ENCODE peak calls at places on chromosomes 6 and 20, in five cellular contexts. G is hepatocyte, N is IMR-90, W is uterus, D is heart left ventricle. I is an unnamed sample.

GRCh38 chr20:20439602-20440001 is 71.7 kb downstream of the INSM1 start:
- DNase-seq in G (no peak), N (no peak), W (no peak), D (no peak), I (no peak)

GRCh38 chr20:54067606-54068174 is 2.7 kb downstream of the BCAS1 start:
- DNase-seq in G (peak), N (no peak), W (no peak), D (no peak), I (peak)

GRCh38 chr6:26351544-26351953 is 13.4 kb upstream of the BTN3A2 start:
- DNase-seq in G (peak), N (peak), W (no peak), D (no peak), I (no peak)

GRCh38 chr20:48722002-48722731 is 105.6 kb downstream of the PREX1 start:
- DNase-seq in G (no peak), N (peak), W (no peak), D (no peak), I (peak)

GRCh38 chr6:131033631-131034030 is 29.4 kb downstream of the EPB41L2 start:
- DNase-seq in G (no peak), N (no peak), W (no peak), D (no peak), I (no peak)

GRCh38 chr20:33668087-33668790 is 1.5 kb downstream of the ACTL10 start:
- DNase-seq in G (peak), N (no peak), W (peak), D (no peak), I (no peak)

GRCh38 chr20:38049800-38050199 is 16.3 kb downstream of the RPRD1B start:
- DNase-seq in G (no peak), N (peak), W (no peak), D (no peak), I (no peak)

GRCh38 chr20:38305541-38305940 is 1.6 kb downstream of the BPI start:
- DNase-seq in G (no peak), N (no peak), W (no peak), D (no peak), I (no peak)

GRCh38 chr20:62727584-62728027 is 19.0 kb downstream of the NTSR1 start:
- DNase-seq in G (no peak), N (no peak), W (no peak), D (peak), I (no peak)

GRCh38 chr6:152634773-152635172 is 2.4 kb downstream of the SYNE1 start:
- DNase-seq in G (no peak), N (no peak), W (no peak), D (no peak), I (no peak)

GRCh38 chr6:112372213-112372806 is 25.2 kb downstream of the RFPL4B start:
- DNase-seq in G (no peak), N (peak), W (no peak), D (no peak), I (no peak)

GRCh38 chr20:50192364-50193168 is 1.9 kb downstream of the CEBPB start:
- DNase-seq in G (peak), N (peak), W (peak), D (peak), I (peak)

GRCh38 chr6:73649783-73650182 is 4.0 kb downstream of the SLC17A5 start:
- DNase-seq in G (no peak), N (no peak), W (no peak), D (no peak), I (peak)

GRCh38 chr6:73653571-73654424 is at the start of gene SLC17A5:
- DNase-seq in G (peak), N (peak), W (peak), D (peak), I (peak)

GRCh38 chr6:73656501-73657145 is 2.8 kb upstream of the SLC17A5 start:
- DNase-seq in G (no peak), N (no peak), W (no peak), D (no peak), I (no peak)

GRCh38 chr6:73655341-73655917 is 1.6 kb upstream of the SLC17A5 start:
- DNase-seq in G (no peak), N (no peak), W (no peak), D (no peak), I (no peak)

DNA sequence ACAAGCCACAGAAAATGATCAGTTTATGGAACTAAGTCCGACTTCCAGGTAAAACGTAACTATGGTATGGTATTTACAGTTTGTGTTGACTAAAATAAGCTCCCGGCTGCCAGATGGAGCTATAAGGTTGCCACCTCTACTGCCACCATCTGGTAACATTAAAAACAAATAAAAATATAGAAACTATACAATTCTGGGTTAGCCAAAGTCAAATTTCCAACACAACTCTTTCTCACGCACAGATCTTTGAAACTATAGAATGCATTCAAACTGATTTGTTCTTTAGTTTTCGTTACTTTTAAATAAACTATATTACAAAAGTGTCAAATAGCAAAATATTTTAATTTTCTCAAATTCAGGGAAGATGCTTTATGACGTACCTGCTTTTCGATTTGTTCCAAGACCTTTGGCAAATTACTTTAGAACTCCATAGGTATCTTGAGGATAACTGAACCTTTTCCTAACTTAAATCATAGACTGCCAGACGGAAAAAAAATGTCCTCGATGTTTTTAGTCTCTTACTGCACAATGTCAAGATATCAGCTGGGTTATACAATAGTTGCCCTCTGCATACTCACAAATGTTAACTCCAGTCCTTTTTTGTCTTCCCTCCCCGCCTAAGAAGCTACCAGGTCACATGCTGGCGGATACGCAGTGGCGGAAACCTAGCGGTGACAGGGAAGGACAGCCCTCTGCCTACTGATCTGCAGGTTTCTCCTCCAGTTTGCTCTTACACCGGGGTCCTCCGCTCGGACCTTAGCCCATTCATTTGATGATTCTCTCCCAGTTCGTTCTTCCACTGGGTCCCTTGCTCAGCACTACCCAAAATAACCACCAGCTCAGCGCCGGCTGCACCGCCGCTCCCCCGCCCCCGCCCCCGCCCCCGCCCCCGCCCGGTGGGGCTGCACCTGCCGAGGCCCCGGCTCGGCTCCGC is 888 bp downstream of the SLC17A5 start:
- DNase-seq in G (peak), N (peak), W (peak), D (peak), I (peak)
- TF ChIP-seq CTCF in G (peak), N (peak), W (peak), D (peak), I (peak)

GRCh38 chr20:36255445-36255844 is 19.2 kb downstream of the AAR2 start:
- DNase-seq in G (no peak), N (no peak), W (no peak), D (no peak), I (no peak)
- H3K27ac ChIP-seq in G (no peak), N (no peak), W (no peak), D (no peak), I (no peak)

GRCh38 chr6:69366831-69367230 is 430.0 kb downstream of the LMBRD1 start:
- DNase-seq in G (no peak), N (no peak), W (no peak), D (no peak), I (no peak)

GRCh38 chr6:69362209-69362608 is 434.6 kb downstream of the LMBRD1 start:
- DNase-seq in G (no peak), N (no peak), W (no peak), D (no peak), I (no peak)
- TF ChIP-seq CTCF in G (no peak), N (no peak), W (no peak), D (no peak), I (no peak)

GRCh38 chr6:108966855-108967755 is 118.9 kb downstream of the ARMC2 start:
- DNase-seq in G (peak), N (peak), W (no peak), D (peak), I (no peak)
- H3K27ac ChIP-seq in G (peak), N (no peak), W (no peak), D (peak), I (no peak)

GRCh38 chr6:139252018-139252390 is 39.8 kb downstream of the TXLNB start:
- DNase-seq in G (no peak), N (no peak), W (no peak), D (no peak), I (no peak)
- TF ChIP-seq CTCF in G (no peak), N (no peak), W (no peak), D (no peak), I (no peak)

GRCh38 chr6:30599625-30600324 is 17.3 kb downstream of the PPP1R10 start:
- DNase-seq in G (no peak), N (no peak), W (no peak), D (no peak), I (no peak)
- H3K27ac ChIP-seq in G (no peak), N (no peak), W (no peak), D (no peak), I (no peak)